ENCODE peak calls at places on chromosomes 12 and 14, in six cellular contexts. R, Y, P, Q, Z and X are unnamed samples.

GRCh38 chr12:92951006-92951405 is 21.9 kb upstream of the EEA1 start:
- DNase-seq in R (no peak), P (no peak), Q (no peak), Z (no peak), Y (no peak), X (no peak)

GRCh38 chr12:79451988-79452387 is 238.8 kb downstream of the PAWR start:
- DNase-seq in Y (peak; percentile 96), P (peak; percentile 23), Z (peak; percentile 97), R (peak; percentile 39), Q (no peak), X (peak; percentile 86)

GRCh38 chr14:92734618-92735017 is 13.8 kb downstream of the LGMN start:
- DNase-seq in Q (no peak), P (no peak), Y (no peak), R (no peak), Z (no peak), X (no peak)

GRCh38 chr12:2856051-2856450 is 788 bp downstream of the TEX52 start:
- DNase-seq in P (no peak), R (no peak), Y (peak; percentile 19), Z (no peak), Q (no peak), X (no peak)

GRCh38 chr14:39015360-39015961 is 87.6 kb downstream of the SEC23A start:
- DNase-seq in Z (peak; percentile 26), Q (no peak), R (peak; percentile 15), Y (peak; percentile 66), P (no peak), X (peak; percentile 6)

GRCh38 chr14:25237845-25238244 is 187.9 kb upstream of the STXBP6 start:
- DNase-seq in R (peak; percentile 14), Q (no peak), Z (no peak), Y (no peak), P (no peak), X (no peak)

GRCh38 chr14:100664841-100665425 is 61.8 kb upstream of the DLK1 start:
- DNase-seq in Z (no peak), P (peak; percentile 30), Y (no peak), Q (no peak), R (no peak), X (peak; percentile 61)

GRCh38 chr14:70655110-70655826 is 13.6 kb downstream of the TTC9 start:
- DNase-seq in R (peak; percentile 68), Q (no peak), Z (no peak), P (no peak), Y (no peak), X (no peak)

GRCh38 chr14:78697341-78697740 is 527.2 kb downstream of the NRXN3 start:
- DNase-seq in Y (peak; percentile 56), R (no peak), Q (no peak), P (no peak), Z (peak; percentile 5), X (no peak)

GRCh38 chr14:99195602-99196309 is 76.2 kb downstream of the BCL11B start:
- DNase-seq in P (peak; percentile 32), Z (no peak), Y (no peak), Q (no peak), R (no peak), X (no peak)

GRCh38 chr12:6961278-6961694 is 9.2 kb downstream of the PHB2 start:
- DNase-seq in R (peak; percentile 83), Z (no peak), Q (peak; percentile 91), P (peak; percentile 58), Y (no peak), X (no peak)

GRCh38 chr12:106436183-106436582 is 78.6 kb downstream of the POLR3B start:
- DNase-seq in P (no peak), Z (no peak), Q (no peak), Y (no peak), R (no peak), X (no peak)

GRCh38 chr12:131923260-131923659 is 5.8 kb upstream of the PUS1 start:
- DNase-seq in P (no peak), Y (no peak), R (peak; percentile 58), Z (no peak), Q (peak; percentile 35), X (no peak)

GRCh38 chr14:20551606-20552005 is 9.2 kb downstream of the RNASE9 start:
- DNase-seq in Z (no peak), Q (no peak), Y (no peak), P (no peak), R (no peak), X (no peak)

GRCh38 chr14:91369628-91370445 is 47.8 kb downstream of the CCDC88C start:
- DNase-seq in Q (no peak), Y (peak; percentile 10), R (no peak), Z (no peak), P (peak; percentile 85), X (no peak)

GRCh38 chr12:88202500-88202899 is 60.4 kb downstream of the TMTC3 start:
- DNase-seq in P (no peak), R (no peak), Q (no peak), Y (no peak), Z (no peak), X (no peak)

GRCh38 chr12:47236109-47236714 is 156.5 kb upstream of the AMIGO2 start:
- DNase-seq in Z (peak; percentile 70), Y (peak; percentile 91), Q (no peak), R (no peak), P (no peak), X (peak; percentile 66)

GRCh38 chr12:47242426-47242825 is 162.7 kb upstream of the AMIGO2 start:
- DNase-seq in R (no peak), Q (no peak), P (no peak), Z (no peak), Y (no peak), X (no peak)

GRCh38 chr12:47237751-47238211 is 158.0 kb upstream of the AMIGO2 start:
- DNase-seq in Y (no peak), Q (no peak), R (no peak), P (no peak), Z (peak; percentile 24), X (peak; percentile 4)

GRCh38 chr12:47235258-47236040 is 155.7 kb upstream of the AMIGO2 start:
- DNase-seq in Y (no peak), Z (no peak), P (no peak), Q (no peak), R (no peak), X (no peak)

GRCh38 chr12:47238665-47239064 is 158.9 kb upstream of the AMIGO2 start:
- DNase-seq in Q (no peak), Y (no peak), P (no peak), R (no peak), Z (no peak), X (peak; percentile 14)
- H3K4me3 ChIP-seq in Q (no peak overlapping the region), Y (no peak overlapping the region), P (no peak overlapping the region), R (no peak overlapping the region), Z (no peak overlapping the region), X (no peak overlapping the region)

GRCh38 chr12:51953011-51953568 is 1.6 kb downstream of the ACVR1B start:
- DNase-seq in Y (no peak), Q (no peak), R (no peak), P (no peak), Z (no peak), X (no peak)
- H3K4me3 ChIP-seq in Y (peak overlapping the region; percentile 98), Q (peak overlapping the region; percentile 96), R (peak overlapping the region; percentile 87), P (peak overlapping the region; percentile 99), Z (peak overlapping the region; percentile 78), X (peak overlapping the region; percentile 91)

GRCh38 chr12:201361-201760 is 12.6 kb downstream of the SLC6A12 start:
- DNase-seq in Y (no peak), Z (no peak), P (no peak), Q (no peak), R (no peak), X (no peak)

GRCh38 chr12:204261-204678 is 9.7 kb downstream of the SLC6A12 start:
- DNase-seq in P (no peak), R (no peak), Q (no peak), Y (no peak), Z (no peak), X (no peak)

GRCh38 chr12:203462-204260 is 10.3 kb downstream of the SLC6A12 start:
- DNase-seq in Y (no peak), Q (no peak), Z (no peak), R (no peak), P (no peak), X (no peak)

GRCh38 chr12:202081-202731 is 11.8 kb downstream of the SLC6A12 start:
- DNase-seq in Y (peak; percentile 5), R (no peak), Z (no peak), Q (peak; percentile 77), P (peak; percentile 53), X (no peak)

DNA sequence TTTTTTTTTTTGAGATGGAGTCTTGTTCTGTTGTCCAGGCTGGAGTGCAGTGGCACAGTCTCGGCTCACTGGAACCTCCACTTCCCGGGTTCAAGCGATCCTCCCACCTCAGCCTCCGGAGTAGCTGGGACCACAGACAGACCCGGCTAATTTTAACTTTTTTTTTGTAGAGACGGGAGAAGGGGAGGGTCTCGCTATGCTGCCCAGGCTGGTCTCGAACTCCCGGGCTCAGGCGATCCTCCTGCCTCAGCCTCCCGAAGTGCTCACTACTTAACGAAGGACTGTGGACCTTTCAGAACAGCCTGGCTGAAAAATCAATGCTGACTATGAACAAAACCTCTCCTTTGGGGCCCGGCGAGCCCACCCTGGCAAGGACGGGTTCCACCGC is 10.9 kb downstream of the SLC6A12 start:
- DNase-seq in Y (no peak), P (no peak), Z (no peak), R (no peak), Q (no peak), X (no peak)
- H3K4me3 ChIP-seq in Y (no peak overlapping the region), P (peak overlapping the region; percentile 37), Z (no peak overlapping the region), R (no peak overlapping the region), Q (peak overlapping the region; percentile 49), X (no peak overlapping the region)

DNA sequence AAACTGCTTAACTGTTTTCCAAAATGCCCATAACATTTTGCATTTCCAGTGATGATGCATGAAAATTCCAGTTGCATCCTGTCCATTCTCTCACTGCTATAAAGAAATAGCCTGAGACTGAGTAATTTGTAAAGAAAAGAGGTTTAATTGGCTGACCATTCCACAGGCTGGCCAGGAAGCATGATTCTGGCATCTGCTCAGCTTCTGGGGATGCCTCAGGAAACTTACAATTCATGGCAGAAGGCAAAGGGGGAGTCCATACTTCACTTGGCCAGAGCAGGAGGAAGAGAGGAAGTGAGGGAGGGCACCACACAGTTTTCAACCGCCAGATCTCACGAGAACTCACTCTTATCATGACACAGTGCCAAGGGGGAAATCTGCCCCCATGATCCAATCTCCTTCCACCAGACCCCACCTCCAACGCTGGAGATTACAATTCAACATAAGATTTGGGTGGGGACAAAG is 18.2 kb upstream of the CLEC2D start:
- DNase-seq in Q (no peak), P (no peak), Y (peak; percentile 31), R (no peak), Z (peak; percentile 43), X (no peak)
- H3K4me3 ChIP-seq in Q (peak overlapping the region; percentile 69), P (no peak overlapping the region), Y (peak overlapping the region; percentile 77), R (no peak overlapping the region), Z (no peak overlapping the region), X (no peak overlapping the region)

GRCh38 chr14:49623387-49623786 is 2.8 kb downstream of the MGAT2 start:
- DNase-seq in R (no peak), P (no peak), Q (no peak), Z (no peak), Y (no peak), X (no peak)
- H3K4me3 ChIP-seq in R (no peak overlapping the region), P (no peak overlapping the region), Q (no peak overlapping the region), Z (no peak overlapping the region), Y (peak overlapping the region; percentile 92), X (peak overlapping the region; percentile 14)

GRCh38 chr12:55720071-55720564 is at the start of gene RDH5:
- DNase-seq in Y (peak; percentile 69), Q (no peak), P (no peak), Z (peak; percentile 47), R (peak; percentile 90), X (peak; percentile 82)
- H3K4me3 ChIP-seq in Y (peak within 1 kb of the TSS; percentile 31), Q (no peak within 1 kb of the TSS), P (no peak within 1 kb of the TSS), Z (no peak within 1 kb of the TSS), R (no peak within 1 kb of the TSS), X (peak within 1 kb of the TSS; percentile 10)